ENCODE peak calls at places on chromosomes 11 and 22, in five cellular contexts. V, P, Y, J and R are unnamed samples.

GRCh38 chr11:67024410-67024809 is 1.5 kb downstream of the SYT12 start:
- ATAC-seq in V (no peak), P (peak; percentile 65), Y (no peak), J (no peak), R (peak; percentile 70)

GRCh38 chr22:36546092-36546804 is 17.3 kb upstream of the EIF3D start:
- ATAC-seq in V (no peak), P (peak; percentile 59), Y (no peak), J (peak; percentile 78), R (no peak)

GRCh38 chr22:41334215-41334614 is 32.9 kb downstream of the ZC3H7B start:
- ATAC-seq in V (no peak), P (no peak), Y (no peak), J (no peak), R (no peak)

GRCh38 chr22:36660510-36660840 is 43.1 kb downstream of the CACNG2 start:
- ATAC-seq in V (peak; percentile 17), P (no peak), Y (no peak), J (peak; percentile 8), R (no peak)

GRCh38 chr11:57675176-57675941 is 7.4 kb downstream of the ZDHHC5 start:
- ATAC-seq in V (no peak), P (no peak), Y (no peak), J (peak; percentile 65), R (peak; percentile 34)

GRCh38 chr22:22449819-22450218 is 58.7 kb downstream of the ZNF280B start:
- ATAC-seq in V (no peak), P (no peak), Y (no peak), J (no peak), R (no peak)

GRCh38 chr22:38953577-38954413 is 3.6 kb upstream of the APOBEC3A start:
- ATAC-seq in V (peak; percentile 55), P (peak; percentile 95), Y (no peak), J (peak; percentile 73), R (peak; percentile 98)

GRCh38 chr11:110801328-110801727 is 89.1 kb upstream of the ARHGAP20 start:
- ATAC-seq in V (no peak), P (no peak), Y (no peak), J (no peak), R (no peak)

GRCh38 chr11:10556590-10556989 is 11.9 kb downstream of the LYVE1 start:
- ATAC-seq in V (no peak), P (no peak), Y (no peak), J (no peak), R (no peak)

GRCh38 chr11:86460461-86461404 is 86.0 kb downstream of the CCDC81 start:
- ATAC-seq in V (no peak), P (peak; percentile 16), Y (no peak), J (no peak), R (peak; percentile 76)

GRCh38 chr22:37310815-37311595 is 28.7 kb downstream of the CYTH4 start:
- ATAC-seq in V (no peak), P (no peak), Y (no peak), J (peak; percentile 43), R (no peak)

GRCh38 chr11:104435498-104435897 is 271.6 kb upstream of the PDGFD start:
- ATAC-seq in V (no peak), P (no peak), Y (no peak), J (no peak), R (no peak)

GRCh38 chr22:42080287-42080686 is 787 bp downstream of the SMDT1 start:
- ATAC-seq in V (no peak), P (no peak), Y (peak; percentile 25), J (peak; percentile 27), R (no peak)

GRCh38 chr22:42132457-42132856 is 1.8 kb upstream of the CYP2D6 start:
- ATAC-seq in V (no peak), P (no peak), Y (no peak), J (no peak), R (no peak)

GRCh38 chr11:77140231-77140959 is 12.3 kb downstream of the MYO7A start:
- ATAC-seq in V (no peak), P (no peak), Y (peak; percentile 79), J (peak; percentile 21), R (no peak)

GRCh38 chr11:45859661-45860140 is 12.4 kb downstream of the CRY2 start:
- ATAC-seq in V (peak; percentile 65), P (no peak), Y (peak; percentile 74), J (peak; percentile 68), R (no peak)

GRCh38 chr11:94635072-94635471 is 67.9 kb downstream of the PIWIL4 start:
- ATAC-seq in V (no peak), P (no peak), Y (no peak), J (no peak), R (no peak)

GRCh38 chr11:108221981-108222685 is at the start of gene NPAT:
- ATAC-seq in V (peak; percentile 6), P (no peak), Y (no peak), J (no peak), R (no peak)

GRCh38 chr22:40101417-40102101 is 76.2 kb upstream of the TNRC6B start:
- ATAC-seq in V (no peak), P (peak; percentile 58), Y (peak; percentile 97), J (no peak), R (peak; percentile 68)

GRCh38 chr11:16252373-16252772 is 104.0 kb downstream of the SOX6 start:
- ATAC-seq in V (no peak), P (no peak), Y (no peak), J (no peak), R (no peak)

GRCh38 chr22:45742866-45743450 is 71.3 kb downstream of the ATXN10 start:
- ATAC-seq in V (peak; percentile 49), P (no peak), Y (peak; percentile 96), J (peak; percentile 94), R (no peak)

GRCh38 chr11:76030286-76030685 is 176.0 kb downstream of the WNT11 start:
- ATAC-seq in V (peak; percentile 94), P (no peak), Y (no peak), J (peak; percentile 87), R (no peak)

GRCh38 chr11:86515297-86516094 is 140.8 kb downstream of the CCDC81 start:
- ATAC-seq in V (peak; percentile 93), P (no peak), Y (peak; percentile 43), J (peak; percentile 40), R (no peak)

GRCh38 chr11:115182282-115182952 is 321.8 kb downstream of the CADM1 start:
- ATAC-seq in V (no peak), P (no peak), Y (peak; percentile 13), J (peak; percentile 67), R (no peak)